ENCODE peak calls at places on chromosomes 5 and 9, in nine cellular contexts. F is aorta, R is A549, T is PC-9, B is PC-3, Y is prostate gland, C is sigmoid colon, Q is fibroblast of lung, Z is cardiac muscle cell. X is an unnamed sample. For H3K4me1 and H3K9me3, the result is how much of the 10 kb centered on the place peaks cover.

GRCh38 chr5:155883966-155884555 is 442.9 kb upstream of the SGCD start:
- DNase-seq in F (no peak), R (peak), T (no peak), B (no peak), Y (peak), C (no peak), Q (no peak), Z (no peak), X (no peak)

GRCh38 chr5:100694100-100694499 is 158.9 kb downstream of the FAM174A start:
- DNase-seq in F (no peak), R (no peak), T (no peak), B (no peak), Y (no peak), C (no peak), Q (no peak), Z (no peak), X (no peak)

GRCh38 chr9:14593406-14593805 is 99.8 kb downstream of the ZDHHC21 start:
- DNase-seq in F (no peak), R (no peak), T (peak), B (peak), Y (no peak), C (no peak), Q (no peak), Z (no peak), X (no peak)

GRCh38 chr5:157511656-157512644 is 51.9 kb downstream of the NIPAL4 start:
- DNase-seq in F (peak), R (peak), T (peak), B (peak), Y (peak), C (peak), Q (peak), Z (no peak), X (peak)

GRCh38 chr5:104942735-104943134 is 1380.1 kb upstream of the NUDT12 start:
- DNase-seq in F (no peak), R (no peak), T (no peak), B (peak), Y (no peak), C (no peak), Q (no peak), Z (no peak), X (no peak)

GRCh38 chr5:171420429-171421231 is 1.2 kb downstream of the FGF18 start:
- DNase-seq in F (peak), R (no peak), T (peak), B (peak), Y (peak), C (peak), Q (peak), Z (peak), X (no peak)

GRCh38 chr9:98726735-98727134 is 18.0 kb upstream of the GABBR2 start:
- DNase-seq in F (no peak), R (no peak), T (no peak), B (no peak), Y (no peak), C (no peak), Q (peak), Z (no peak), X (no peak)

GRCh38 chr5:128174951-128175350 is 91.4 kb downstream of the SLC12A2 start:
- DNase-seq in F (no peak), R (no peak), T (no peak), B (no peak), Y (no peak), C (no peak), Q (no peak), Z (no peak), X (peak)

GRCh38 chr5:92977766-92978555 is 603.1 kb downstream of the NR2F1-AS1 start:
- DNase-seq in F (no peak), R (no peak), T (no peak), B (no peak), Y (no peak), C (no peak), Q (no peak), Z (no peak), X (no peak)

GRCh38 chr5:179802207-179802883 is 4.3 kb downstream of the MGAT4B start:
- DNase-seq in F (no peak), R (no peak), T (no peak), B (peak), Y (no peak), C (peak), Q (no peak), Z (no peak), X (no peak)

GRCh38 chr5:128036961-128037360 is 46.6 kb upstream of the SLC12A2 start:
- DNase-seq in F (no peak), R (peak), T (peak), B (peak), Y (no peak), C (no peak), Q (no peak), Z (no peak), X (no peak)

GRCh38 chr5:55141945-55142690 is 17.9 kb upstream of the GPX8 start:
- DNase-seq in F (no peak), R (no peak), T (no peak), B (no peak), Y (no peak), C (no peak), Q (no peak), Z (no peak), X (no peak)

GRCh38 chr9:73863924-73864323 is 633.2 kb upstream of the RORB start:
- DNase-seq in F (no peak), R (no peak), T (no peak), B (no peak), Y (no peak), C (no peak), Q (no peak), Z (no peak), X (peak)

GRCh38 chr5:14410942-14411258 is 170.7 kb upstream of the OTULINL start:
- DNase-seq in F (no peak), R (no peak), T (no peak), B (no peak), Y (no peak), C (no peak), Q (no peak), Z (no peak), X (no peak)

GRCh38 chr9:36971935-36972488 is 62.1 kb downstream of the PAX5 start:
- DNase-seq in F (no peak), R (no peak), T (no peak), B (no peak), Y (no peak), C (no peak), Q (no peak), Z (no peak), X (peak)

GRCh38 chr5:150529147-150529546 is 21.2 kb downstream of the NDST1 start:
- DNase-seq in F (no peak), R (no peak), T (no peak), B (no peak), Y (no peak), C (no peak), Q (no peak), Z (no peak), X (no peak)

GRCh38 chr5:131262953-131263541 is 806 bp upstream of the CDC42SE2 start:
- DNase-seq in F (no peak), R (no peak), T (no peak), B (peak), Y (no peak), C (no peak), Q (no peak), Z (no peak), X (no peak)

GRCh38 chr5:172223901-172224873 is 30.2 kb downstream of the EFCAB9 start:
- DNase-seq in F (no peak), R (no peak), T (no peak), B (no peak), Y (no peak), C (no peak), Q (no peak), Z (no peak), X (no peak)

GRCh38 chr5:56480305-56481146 is 247.4 kb upstream of the ANKRD55 start:
- DNase-seq in F (peak), R (no peak), T (peak), B (peak), Y (peak), C (peak), Q (peak), Z (peak), X (peak)

GRCh38 chr5:73170522-73170921 is 2.5 kb upstream of the TMEM174 start:
- DNase-seq in F (no peak), R (peak), T (no peak), B (peak), Y (no peak), C (no peak), Q (peak), Z (peak), X (no peak)

GRCh38 chr9:12784461-12785250 is 9.8 kb downstream of the LURAP1L start:
- DNase-seq in F (peak), R (peak), T (peak), B (peak), Y (no peak), C (peak), Q (peak), Z (no peak), X (peak)

GRCh38 chr5:109692011-109692410 is 2.3 kb downstream of the MAN2A1 start:
- DNase-seq in F (no peak), R (no peak), T (no peak), B (peak), Y (no peak), C (no peak), Q (peak), Z (peak), X (no peak)

GRCh38 chr9:86077286-86077685 is 22.1 kb downstream of the GOLM1 start:
- DNase-seq in F (no peak), R (no peak), T (no peak), B (no peak), Y (no peak), C (peak), Q (peak), Z (peak), X (no peak)

DNA sequence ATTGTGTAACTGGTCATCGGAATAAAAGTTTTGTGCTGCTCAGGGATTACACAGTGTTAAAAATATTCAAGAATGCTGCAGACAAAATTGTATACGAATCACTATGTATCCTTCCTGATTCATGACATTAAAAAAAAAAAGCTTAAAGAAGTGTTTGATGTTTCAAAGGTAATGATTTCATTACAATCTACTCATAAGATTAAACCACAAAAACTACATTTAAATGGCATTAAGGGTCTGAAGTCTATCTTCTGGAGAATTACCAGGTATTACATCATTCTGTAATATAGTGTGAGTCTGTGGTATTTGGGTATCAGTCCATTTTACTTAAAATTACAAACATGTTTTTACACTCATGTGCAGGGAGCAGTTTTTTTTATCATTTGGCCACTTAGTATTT is 324.4 kb downstream of the NDUFS4 start:
- DNase-seq in F (no peak), R (no peak), T (no peak), B (no peak), Y (no peak), C (no peak), Q (peak), Z (no peak), X (no peak)
- H3K4me1 ChIP-seq in F (under half), R (under half), T (under half), B (under half), Y (under half), C (under half), Q (under half), Z (under half), X (under half)

GRCh38 chr9:107648153-107648716 is 158.7 kb upstream of the KLF4 start:
- DNase-seq in F (no peak), R (no peak), T (no peak), B (no peak), Y (no peak), C (no peak), Q (peak), Z (no peak), X (no peak)

GRCh38 chr9:107653263-107653821 is 163.8 kb upstream of the KLF4 start:
- DNase-seq in F (no peak), R (no peak), T (no peak), B (no peak), Y (peak), C (no peak), Q (no peak), Z (no peak), X (no peak)

GRCh38 chr9:107647611-107648010 is 158.0 kb upstream of the KLF4 start:
- DNase-seq in F (no peak), R (no peak), T (no peak), B (no peak), Y (no peak), C (no peak), Q (no peak), Z (no peak), X (no peak)

GRCh38 chr9:107650995-107651394 is 161.4 kb upstream of the KLF4 start:
- DNase-seq in F (no peak), R (no peak), T (no peak), B (no peak), Y (no peak), C (no peak), Q (no peak), Z (no peak), X (no peak)

GRCh38 chr9:107650321-107650720 is 160.8 kb upstream of the KLF4 start:
- DNase-seq in F (no peak), R (no peak), T (no peak), B (no peak), Y (no peak), C (no peak), Q (peak), Z (no peak), X (no peak)
- H3K27ac ChIP-seq in F (no peak), R (no peak), T (no peak), B (no peak), Y (no peak), C (no peak), Q (no peak), Z (no peak), X (no peak)

GRCh38 chr9:77021289-77021927 is 2.0 kb downstream of the FOXB2 start:
- DNase-seq in F (no peak), R (no peak), T (no peak), B (no peak), Y (no peak), C (no peak), Q (peak), Z (no peak), X (no peak)

GRCh38 chr9:77020438-77021264 is 1.2 kb downstream of the FOXB2 start:
- DNase-seq in F (peak), R (no peak), T (no peak), B (no peak), Y (no peak), C (no peak), Q (no peak), Z (no peak), X (no peak)

GRCh38 chr9:77022783-77023440 is 3.5 kb downstream of the FOXB2 start:
- DNase-seq in F (peak), R (no peak), T (no peak), B (no peak), Y (no peak), C (no peak), Q (no peak), Z (peak), X (no peak)

GRCh38 chr9:77023726-77024125 is 4.3 kb downstream of the FOXB2 start:
- DNase-seq in F (no peak), R (no peak), T (no peak), B (no peak), Y (no peak), C (no peak), Q (no peak), Z (no peak), X (no peak)

DNA sequence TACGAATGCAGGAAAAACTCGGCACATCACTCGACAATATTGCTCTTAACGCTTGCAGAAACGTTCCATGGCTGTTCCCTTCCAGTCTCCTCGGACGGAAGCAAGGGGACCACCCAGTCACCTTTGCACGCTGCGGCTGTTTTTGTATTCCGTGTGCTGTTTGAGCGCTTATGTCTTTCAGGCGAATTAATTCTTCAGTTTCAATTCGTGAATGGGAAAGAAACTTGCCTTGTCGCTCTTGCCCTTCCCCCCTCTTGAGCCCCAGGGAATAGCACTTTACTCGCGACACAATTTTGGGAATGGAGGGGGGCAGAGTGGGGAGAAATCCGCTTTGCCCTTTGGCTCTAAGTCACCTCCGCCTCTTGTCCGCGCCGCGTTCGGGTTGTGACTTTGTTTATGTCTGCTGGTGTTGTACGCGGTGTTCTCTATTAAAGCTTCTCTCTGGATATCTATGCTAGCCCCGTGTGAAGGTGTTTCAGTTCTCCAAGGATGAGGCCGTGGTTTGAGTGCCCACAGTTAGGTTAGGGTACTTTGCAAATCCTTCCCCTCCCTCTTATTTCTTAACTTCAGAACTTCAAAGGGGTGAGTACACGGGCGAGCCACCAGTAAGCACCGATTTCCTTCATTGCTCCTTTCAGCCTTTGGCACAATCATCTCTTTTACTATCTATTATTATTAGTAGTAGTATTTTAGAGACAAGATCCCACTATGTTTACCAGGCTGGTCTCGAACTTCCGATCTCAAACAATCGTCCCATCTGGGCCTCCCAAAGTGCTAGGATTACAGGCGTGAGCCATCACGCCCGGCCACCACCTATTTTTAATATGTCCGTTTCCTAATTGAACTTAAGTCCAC is 2.7 kb downstream of the FOXB2 start:
- DNase-seq in F (no peak), R (no peak), T (no peak), B (no peak), Y (no peak), C (no peak), Q (no peak), Z (no peak), X (no peak)
- H3K9me3 ChIP-seq in F (under half), R (under half), T (under half), B (under half), Y (under half), C (under half), Q (under half), Z (under half), X (under half)

GRCh38 chr5:142826093-142826492 is 55.9 kb downstream of the ARHGAP26 start:
- DNase-seq in F (no peak), R (no peak), T (no peak), B (peak), Y (no peak), C (no peak), Q (no peak), Z (no peak), X (no peak)
- H3K4me1 ChIP-seq in F (under half), R (half or more), T (half or more), B (half or more), Y (under half), C (half or more), Q (under half), Z (under half), X (half or more)

GRCh38 chr9:103319979-103320378 is 324.8 kb downstream of the CYLC2 start:
- DNase-seq in F (no peak), R (peak), T (no peak), B (no peak), Y (no peak), C (no peak), Q (no peak), Z (no peak), X (no peak)
- H3K27ac ChIP-seq in F (no peak), R (no peak), T (no peak), B (no peak), Y (no peak), C (no peak), Q (no peak), Z (no peak), X (no peak)

GRCh38 chr5:141343242-141343952 is at the start of gene PCDHGA3:
- DNase-seq in F (no peak), R (peak), T (no peak), B (no peak), Y (no peak), C (no peak), Q (peak), Z (no peak), X (no peak)

GRCh38 chr5:141345327-141345726 is 1.7 kb downstream of the PCDHGA3 start:
- DNase-seq in F (no peak), R (no peak), T (no peak), B (no peak), Y (no peak), C (no peak), Q (no peak), Z (no peak), X (no peak)

GRCh38 chr5:141343953-141344463 is 379 bp downstream of the PCDHGA3 start:
- DNase-seq in F (no peak), R (no peak), T (no peak), B (no peak), Y (no peak), C (no peak), Q (no peak), Z (no peak), X (no peak)

GRCh38 chr5:141338538-141339306 is at the start of gene PCDHGA2:
- DNase-seq in F (no peak), R (peak), T (peak), B (peak), Y (no peak), C (no peak), Q (peak), Z (no peak), X (no peak)

DNA sequence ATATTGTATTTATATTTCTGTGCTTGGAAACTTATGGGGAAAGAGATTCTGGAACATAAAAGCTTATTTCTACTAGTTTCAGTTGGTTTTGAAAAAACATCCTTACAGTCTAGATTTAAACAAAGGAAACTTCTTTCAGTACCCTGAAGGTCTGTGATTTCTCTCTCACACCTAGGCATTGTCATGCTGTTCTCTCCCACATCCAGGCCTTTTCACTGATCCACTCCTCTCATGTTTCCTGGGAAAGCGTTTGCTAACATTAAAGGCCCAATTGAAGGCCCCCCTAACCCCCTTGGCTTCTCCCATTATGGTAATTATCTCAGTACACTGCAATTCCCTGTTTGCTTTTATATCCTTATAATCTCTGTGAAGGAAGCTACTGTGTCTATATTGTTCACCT is 856 bp upstream of the PCDHGA3 start:
- DNase-seq in F (no peak), R (no peak), T (no peak), B (no peak), Y (no peak), C (no peak), Q (no peak), Z (peak), X (no peak)
- H3K9me3 ChIP-seq in F (under half), R (under half), T (under half), B (under half), Y (under half), C (under half), Q (under half), Z (under half), X (under half)

DNA sequence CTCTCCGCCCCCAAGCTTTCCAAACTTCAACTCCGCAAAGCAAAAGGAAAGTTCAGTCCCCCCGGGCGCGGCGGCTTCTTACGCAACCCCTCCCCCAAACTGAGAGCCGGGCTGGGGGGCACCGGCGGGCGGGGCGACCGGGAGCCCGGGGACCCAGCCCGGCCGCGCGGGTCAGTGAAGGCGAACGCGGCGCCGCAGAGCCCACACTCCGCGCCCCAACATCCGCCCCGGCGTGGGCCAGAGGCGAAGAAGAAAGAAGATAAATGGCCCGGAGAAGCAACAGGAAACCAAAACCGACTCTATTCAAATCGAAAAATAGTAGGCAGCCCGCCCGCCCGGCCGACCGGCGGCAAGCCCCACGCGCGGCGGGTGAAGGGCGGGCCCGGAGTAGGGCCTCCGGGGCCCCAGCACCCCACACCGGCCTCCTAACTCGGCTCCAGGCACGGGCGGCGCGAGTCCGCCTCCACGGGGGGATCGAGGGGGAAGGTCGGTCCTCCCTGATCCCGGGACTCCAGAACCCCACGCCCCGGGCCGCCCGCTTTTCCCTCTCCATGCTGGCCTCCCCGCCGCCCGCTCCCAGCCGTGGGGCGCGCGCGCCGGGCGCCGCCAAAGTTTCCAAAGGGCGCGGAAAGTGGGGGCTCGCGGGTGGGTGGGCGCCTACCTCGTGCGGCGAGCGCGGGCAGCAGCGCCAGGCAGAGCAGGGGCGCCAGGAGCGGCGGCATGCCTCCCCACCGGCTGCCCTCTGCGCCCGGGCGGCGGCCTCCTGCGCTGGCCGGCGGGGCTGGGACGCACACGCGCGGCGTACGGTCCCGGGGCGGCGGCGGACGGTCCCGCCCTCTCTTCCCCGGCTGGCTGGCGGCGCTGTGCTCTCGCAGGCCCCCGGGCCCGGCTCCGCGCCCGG is 533 bp downstream of the NOTCH1 start:
- DNase-seq in F (peak), R (no peak), T (peak), B (no peak), Y (no peak), C (no peak), Q (no peak), Z (no peak), X (peak)
- H3K4me1 ChIP-seq in F (under half), R (under half), T (under half), B (under half), Y (under half), C (half or more), Q (under half), Z (under half), X (under half)

GRCh38 chr9:127168756-127169506 is 46.5 kb upstream of the ANGPTL2 start:
- DNase-seq in F (no peak), R (no peak), T (no peak), B (no peak), Y (no peak), C (peak), Q (no peak), Z (no peak), X (peak)
- H3K27ac ChIP-seq in F (no peak), R (no peak), T (no peak), B (no peak), Y (peak), C (no peak), Q (no peak), Z (no peak), X (no peak)

X was measured in SJSA1.